ENCODE peak calls at places on chromosomes 16 and 17, in four cellular contexts. N is HEK293T; P is SK-N-MC; F is stimulated activated CD8-positive, alpha-beta memory T cell treated with anti-CD3 and anti-CD28 coated beads, Interleukin-4, amount 100 ng/mL, for 24 hours. A is an unnamed sample.

GRCh38 chr17:12421646-12422306 is 243.9 kb upstream of the MYOCD start:
- DNase-seq in F (no peak), P (no peak), N (no peak), A (no peak)

GRCh38 chr16:67244387-67245188 is 2.7 kb downstream of the FHOD1 start:
- DNase-seq in P (no peak), F (peak; percentile 69), N (no peak), A (peak; percentile 71)

GRCh38 chr17:67942810-67943209 is 53.5 kb downstream of the C17orf58 start:
- DNase-seq in F (no peak), N (peak; percentile 30), P (no peak), A (no peak)

GRCh38 chr17:18916816-18917496 is 35.0 kb upstream of the SLC5A10 start:
- DNase-seq in P (no peak), F (no peak), N (no peak), A (no peak)

GRCh38 chr16:74053310-74053709 is 243.3 kb upstream of the PSMD7 start:
- DNase-seq in N (no peak), F (no peak), P (no peak), A (no peak)

GRCh38 chr17:4771519-4772234 is at the start of gene TM4SF5:
- DNase-seq in F (no peak), N (no peak), P (no peak), A (no peak)

GRCh38 chr17:71234349-71234748 is 886.5 kb upstream of the SOX9 start:
- DNase-seq in P (no peak), N (no peak), F (no peak), A (no peak)

GRCh38 chr17:42275527-42276358 is 448 bp downstream of the STAT5B start:
- DNase-seq in P (no peak), N (peak; percentile 19), F (peak; percentile 18), A (peak; percentile 38)

GRCh38 chr17:79666111-79666510 is 55.3 kb upstream of the RBFOX3 start:
- DNase-seq in P (no peak), F (no peak), N (no peak), A (no peak)

GRCh38 chr16:9151597-9151996 is 60.2 kb downstream of the HAPSTR1 start:
- DNase-seq in P (no peak), F (no peak), N (no peak), A (no peak)